ENCODE peak calls at places on chromosomes 4 and X, in seven cellular contexts. One of them, this sample, is unnamed.

GRCh38 chrX:1393871-1394615 is 2.1 kb upstream of the SLC25A6 start:
- DNase-seq in ascending aorta: no peak
- DNase-seq in CD8-positive, alpha-beta T cell: no peak
- DNase-seq in endodermal cell: peak
- DNase-seq in uterus: no peak
- DNase-seq in fibroblast of mammary gland: no peak
- DNase-seq in dorsolateral prefrontal cortex: peak
- DNase-seq in this sample: no peak

GRCh38 chr4:148207074-148207473 is 235.1 kb downstream of the NR3C2 start:
- DNase-seq in ascending aorta: no peak
- DNase-seq in CD8-positive, alpha-beta T cell: no peak
- DNase-seq in endodermal cell: peak
- DNase-seq in uterus: no peak
- DNase-seq in fibroblast of mammary gland: no peak
- DNase-seq in dorsolateral prefrontal cortex: no peak
- DNase-seq in this sample: no peak

GRCh38 chr4:148216321-148216720 is 225.9 kb downstream of the NR3C2 start:
- DNase-seq in ascending aorta: no peak
- DNase-seq in CD8-positive, alpha-beta T cell: no peak
- DNase-seq in endodermal cell: no peak
- DNase-seq in uterus: no peak
- DNase-seq in fibroblast of mammary gland: no peak
- DNase-seq in dorsolateral prefrontal cortex: no peak
- DNase-seq in this sample: no peak

GRCh38 chr4:173538903-173539445 is 8.9 kb upstream of the HAND2 start:
- DNase-seq in ascending aorta: no peak
- DNase-seq in CD8-positive, alpha-beta T cell: no peak
- DNase-seq in endodermal cell: peak
- DNase-seq in uterus: no peak
- DNase-seq in fibroblast of mammary gland: peak
- DNase-seq in dorsolateral prefrontal cortex: no peak
- DNase-seq in this sample: no peak

GRCh38 chrX:41441934-41442823 is 5.0 kb upstream of the NYX start:
- DNase-seq in ascending aorta: peak
- DNase-seq in CD8-positive, alpha-beta T cell: peak
- DNase-seq in endodermal cell: peak
- DNase-seq in uterus: peak
- DNase-seq in fibroblast of mammary gland: peak
- DNase-seq in dorsolateral prefrontal cortex: peak
- DNase-seq in this sample: peak

GRCh38 chr4:147488551-147488950 is 7.7 kb downstream of the EDNRA start:
- DNase-seq in ascending aorta: no peak
- DNase-seq in CD8-positive, alpha-beta T cell: no peak
- DNase-seq in endodermal cell: no peak
- DNase-seq in uterus: no peak
- DNase-seq in fibroblast of mammary gland: peak
- DNase-seq in dorsolateral prefrontal cortex: no peak
- DNase-seq in this sample: peak

GRCh38 chr4:118981839-118982381 is 93.3 kb downstream of the SYNPO2 start:
- DNase-seq in ascending aorta: no peak
- DNase-seq in CD8-positive, alpha-beta T cell: peak
- DNase-seq in endodermal cell: peak
- DNase-seq in uterus: peak
- DNase-seq in fibroblast of mammary gland: peak
- DNase-seq in dorsolateral prefrontal cortex: peak
- DNase-seq in this sample: peak

GRCh38 chr4:186104895-186105720 is 604 bp downstream of the FAM149A start:
- DNase-seq in ascending aorta: no peak
- DNase-seq in CD8-positive, alpha-beta T cell: no peak
- DNase-seq in endodermal cell: peak
- DNase-seq in uterus: peak
- DNase-seq in fibroblast of mammary gland: no peak
- DNase-seq in dorsolateral prefrontal cortex: no peak
- DNase-seq in this sample: no peak

GRCh38 chr4:68951078-68951805 is at the start of gene UGT2A3:
- DNase-seq in ascending aorta: no peak
- DNase-seq in CD8-positive, alpha-beta T cell: no peak
- DNase-seq in endodermal cell: peak
- DNase-seq in uterus: no peak
- DNase-seq in fibroblast of mammary gland: no peak
- DNase-seq in dorsolateral prefrontal cortex: no peak
- DNase-seq in this sample: no peak

GRCh38 chrX:1412551-1413161 is 20.7 kb upstream of the SLC25A6 start:
- DNase-seq in ascending aorta: no peak
- DNase-seq in CD8-positive, alpha-beta T cell: no peak
- DNase-seq in endodermal cell: no peak
- DNase-seq in uterus: no peak
- DNase-seq in fibroblast of mammary gland: no peak
- DNase-seq in dorsolateral prefrontal cortex: peak
- DNase-seq in this sample: no peak

GRCh38 chr4:147110968-147111367 is 165.3 kb upstream of the TTC29 start:
- DNase-seq in ascending aorta: no peak
- DNase-seq in CD8-positive, alpha-beta T cell: no peak
- DNase-seq in endodermal cell: no peak
- DNase-seq in uterus: no peak
- DNase-seq in fibroblast of mammary gland: peak
- DNase-seq in dorsolateral prefrontal cortex: no peak
- DNase-seq in this sample: peak

GRCh38 chr4:78528327-78528726 is 23.2 kb upstream of the ANXA3 start:
- DNase-seq in ascending aorta: no peak
- DNase-seq in CD8-positive, alpha-beta T cell: no peak
- DNase-seq in endodermal cell: no peak
- DNase-seq in uterus: no peak
- DNase-seq in fibroblast of mammary gland: peak
- DNase-seq in dorsolateral prefrontal cortex: no peak
- DNase-seq in this sample: no peak

GRCh38 chrX:10106801-10107200 is 50.0 kb upstream of the CLCN4 start:
- DNase-seq in ascending aorta: no peak
- DNase-seq in CD8-positive, alpha-beta T cell: peak
- DNase-seq in endodermal cell: no peak
- DNase-seq in uterus: no peak
- DNase-seq in fibroblast of mammary gland: no peak
- DNase-seq in dorsolateral prefrontal cortex: no peak
- DNase-seq in this sample: no peak

GRCh38 chr4:76764251-76764650 is 133.7 kb downstream of the SOWAHB start:
- DNase-seq in ascending aorta: no peak
- DNase-seq in CD8-positive, alpha-beta T cell: no peak
- DNase-seq in endodermal cell: no peak
- DNase-seq in uterus: no peak
- DNase-seq in fibroblast of mammary gland: peak
- DNase-seq in dorsolateral prefrontal cortex: no peak
- DNase-seq in this sample: peak

GRCh38 chr4:121829511-121829910 is 5.8 kb upstream of the CCNA2 start:
- DNase-seq in ascending aorta: no peak
- DNase-seq in CD8-positive, alpha-beta T cell: no peak
- DNase-seq in endodermal cell: no peak
- DNase-seq in uterus: no peak
- DNase-seq in fibroblast of mammary gland: no peak
- DNase-seq in dorsolateral prefrontal cortex: no peak
- DNase-seq in this sample: no peak

GRCh38 chr4:160175064-160175643 is 1072.3 kb downstream of the RAPGEF2 start:
- DNase-seq in ascending aorta: no peak
- DNase-seq in CD8-positive, alpha-beta T cell: no peak
- DNase-seq in endodermal cell: peak
- DNase-seq in uterus: no peak
- DNase-seq in fibroblast of mammary gland: no peak
- DNase-seq in dorsolateral prefrontal cortex: no peak
- DNase-seq in this sample: no peak

GRCh38 chr4:40749717-40750460 is at the start of gene NSUN7:
- DNase-seq in ascending aorta: no peak
- DNase-seq in CD8-positive, alpha-beta T cell: peak
- DNase-seq in endodermal cell: peak
- DNase-seq in uterus: peak
- DNase-seq in fibroblast of mammary gland: no peak
- DNase-seq in dorsolateral prefrontal cortex: no peak
- DNase-seq in this sample: no peak
- H3K4me3 ChIP-seq in ascending aorta: peak
- H3K4me3 ChIP-seq in CD8-positive, alpha-beta T cell: peak
- H3K4me3 ChIP-seq in endodermal cell: peak
- H3K4me3 ChIP-seq in uterus: peak
- H3K4me3 ChIP-seq in fibroblast of mammary gland: peak
- H3K4me3 ChIP-seq in dorsolateral prefrontal cortex: peak
- H3K4me3 ChIP-seq in this sample: peak

GRCh38 chrX:71283409-71284143 is at the start of gene NONO:
- DNase-seq in ascending aorta: peak
- DNase-seq in CD8-positive, alpha-beta T cell: peak
- DNase-seq in endodermal cell: peak
- DNase-seq in uterus: peak
- DNase-seq in fibroblast of mammary gland: peak
- DNase-seq in dorsolateral prefrontal cortex: peak
- DNase-seq in this sample: peak
- TF ChIP-seq CTCF in ascending aorta: peak
- TF ChIP-seq CTCF in CD8-positive, alpha-beta T cell: no peak
- TF ChIP-seq CTCF in endodermal cell: peak
- TF ChIP-seq CTCF in uterus: no peak
- TF ChIP-seq CTCF in fibroblast of mammary gland: no peak
- TF ChIP-seq CTCF in dorsolateral prefrontal cortex: peak
- TF ChIP-seq CTCF in this sample: no peak

GRCh38 chr4:139764686-139765085 is 99.1 kb downstream of the MGST2 start:
- DNase-seq in ascending aorta: no peak
- DNase-seq in CD8-positive, alpha-beta T cell: no peak
- DNase-seq in endodermal cell: no peak
- DNase-seq in uterus: no peak
- DNase-seq in fibroblast of mammary gland: no peak
- DNase-seq in dorsolateral prefrontal cortex: no peak
- DNase-seq in this sample: no peak
- H3K4me3 ChIP-seq in ascending aorta: peak
- H3K4me3 ChIP-seq in CD8-positive, alpha-beta T cell: no peak
- H3K4me3 ChIP-seq in endodermal cell: no peak
- H3K4me3 ChIP-seq in uterus: no peak
- H3K4me3 ChIP-seq in fibroblast of mammary gland: no peak
- H3K4me3 ChIP-seq in dorsolateral prefrontal cortex: no peak
- H3K4me3 ChIP-seq in this sample: no peak

GRCh38 chr4:110505440-110505839 is 29.5 kb downstream of the ENPEP start:
- DNase-seq in ascending aorta: no peak
- DNase-seq in CD8-positive, alpha-beta T cell: no peak
- DNase-seq in endodermal cell: no peak
- DNase-seq in uterus: no peak
- DNase-seq in fibroblast of mammary gland: no peak
- DNase-seq in dorsolateral prefrontal cortex: no peak
- DNase-seq in this sample: no peak

GRCh38 chr4:110498420-110498819 is 22.5 kb downstream of the ENPEP start:
- DNase-seq in ascending aorta: no peak
- DNase-seq in CD8-positive, alpha-beta T cell: no peak
- DNase-seq in endodermal cell: peak
- DNase-seq in uterus: no peak
- DNase-seq in fibroblast of mammary gland: no peak
- DNase-seq in dorsolateral prefrontal cortex: no peak
- DNase-seq in this sample: no peak

GRCh38 chr4:110501826-110502225 is 25.9 kb downstream of the ENPEP start:
- DNase-seq in ascending aorta: no peak
- DNase-seq in CD8-positive, alpha-beta T cell: no peak
- DNase-seq in endodermal cell: no peak
- DNase-seq in uterus: no peak
- DNase-seq in fibroblast of mammary gland: peak
- DNase-seq in dorsolateral prefrontal cortex: no peak
- DNase-seq in this sample: peak

GRCh38 chr4:110508827-110509446 is 33.0 kb downstream of the ENPEP start:
- DNase-seq in ascending aorta: no peak
- DNase-seq in CD8-positive, alpha-beta T cell: no peak
- DNase-seq in endodermal cell: no peak
- DNase-seq in uterus: no peak
- DNase-seq in fibroblast of mammary gland: peak
- DNase-seq in dorsolateral prefrontal cortex: no peak
- DNase-seq in this sample: peak

GRCh38 chr4:110503588-110504435 is 27.9 kb downstream of the ENPEP start:
- DNase-seq in ascending aorta: no peak
- DNase-seq in CD8-positive, alpha-beta T cell: no peak
- DNase-seq in endodermal cell: peak
- DNase-seq in uterus: no peak
- DNase-seq in fibroblast of mammary gland: peak
- DNase-seq in dorsolateral prefrontal cortex: no peak
- DNase-seq in this sample: no peak
- TF ChIP-seq CTCF in ascending aorta: no peak
- TF ChIP-seq CTCF in CD8-positive, alpha-beta T cell: no peak
- TF ChIP-seq CTCF in endodermal cell: peak
- TF ChIP-seq CTCF in uterus: no peak
- TF ChIP-seq CTCF in fibroblast of mammary gland: no peak
- TF ChIP-seq CTCF in dorsolateral prefrontal cortex: no peak
- TF ChIP-seq CTCF in this sample: peak

GRCh38 chr4:38669233-38669632 is 5.2 kb downstream of the KLF3 start:
- DNase-seq in ascending aorta: no peak
- DNase-seq in CD8-positive, alpha-beta T cell: no peak
- DNase-seq in endodermal cell: peak
- DNase-seq in uterus: no peak
- DNase-seq in fibroblast of mammary gland: no peak
- DNase-seq in dorsolateral prefrontal cortex: no peak
- DNase-seq in this sample: peak

GRCh38 chr4:38672247-38673071 is 8.5 kb downstream of the KLF3 start:
- DNase-seq in ascending aorta: no peak
- DNase-seq in CD8-positive, alpha-beta T cell: no peak
- DNase-seq in endodermal cell: peak
- DNase-seq in uterus: no peak
- DNase-seq in fibroblast of mammary gland: no peak
- DNase-seq in dorsolateral prefrontal cortex: no peak
- DNase-seq in this sample: no peak

GRCh38 chr4:38670061-38670894 is 6.3 kb downstream of the KLF3 start:
- DNase-seq in ascending aorta: no peak
- DNase-seq in CD8-positive, alpha-beta T cell: no peak
- DNase-seq in endodermal cell: peak
- DNase-seq in uterus: no peak
- DNase-seq in fibroblast of mammary gland: no peak
- DNase-seq in dorsolateral prefrontal cortex: no peak
- DNase-seq in this sample: no peak

GRCh38 chr4:38671594-38671943 is 7.6 kb downstream of the KLF3 start:
- DNase-seq in ascending aorta: no peak
- DNase-seq in CD8-positive, alpha-beta T cell: peak
- DNase-seq in endodermal cell: no peak
- DNase-seq in uterus: no peak
- DNase-seq in fibroblast of mammary gland: no peak
- DNase-seq in dorsolateral prefrontal cortex: no peak
- DNase-seq in this sample: no peak

GRCh38 chr4:38670939-38671593 is 7.1 kb downstream of the KLF3 start:
- DNase-seq in ascending aorta: no peak
- DNase-seq in CD8-positive, alpha-beta T cell: no peak
- DNase-seq in endodermal cell: peak
- DNase-seq in uterus: no peak
- DNase-seq in fibroblast of mammary gland: no peak
- DNase-seq in dorsolateral prefrontal cortex: no peak
- DNase-seq in this sample: no peak
- H3K4me3 ChIP-seq in ascending aorta: peak
- H3K4me3 ChIP-seq in CD8-positive, alpha-beta T cell: peak
- H3K4me3 ChIP-seq in endodermal cell: no peak
- H3K4me3 ChIP-seq in uterus: no peak
- H3K4me3 ChIP-seq in fibroblast of mammary gland: no peak
- H3K4me3 ChIP-seq in dorsolateral prefrontal cortex: no peak
- H3K4me3 ChIP-seq in this sample: no peak

This sample was measured in cardiac fibroblast.